ENCODE peak calls at places on chromosomes 6 and 20, in four cellular contexts. One of them, this sample, is unnamed.

GRCh38 chr6:26300359-26300758 is 64.6 kb upstream of the BTN3A2 start:
- DNase-seq in WTC11: no peak
- DNase-seq in GM12878: no peak
- DNase-seq in K562: no peak
- DNase-seq in this sample: no peak

GRCh38 chr6:81049425-81050042 is 702.9 kb downstream of the TENT5A start:
- DNase-seq in WTC11: no peak
- DNase-seq in GM12878: no peak
- DNase-seq in K562: no peak
- DNase-seq in this sample: no peak

GRCh38 chr6:42771741-42772100 is 10.1 kb upstream of the BICRAL start:
- DNase-seq in WTC11: no peak
- DNase-seq in GM12878: no peak
- DNase-seq in K562: no peak
- DNase-seq in this sample: no peak

GRCh38 chr6:99111590-99111989 is 163.8 kb upstream of the FBXL4 start:
- DNase-seq in WTC11: no peak
- DNase-seq in GM12878: no peak
- DNase-seq in K562: no peak
- DNase-seq in this sample: no peak

GRCh38 chr6:39228111-39228971 is 934 bp downstream of the KCNK5 start:
- DNase-seq in WTC11: no peak
- DNase-seq in GM12878: no peak
- DNase-seq in K562: no peak
- DNase-seq in this sample: no peak

GRCh38 chr6:18088419-18089296 is 33.8 kb downstream of the NHLRC1 start:
- DNase-seq in WTC11: no peak
- DNase-seq in GM12878: no peak
- DNase-seq in K562: no peak
- DNase-seq in this sample: no peak

GRCh38 chr20:32969356-32970114 is 34.7 kb downstream of the SUN5 start:
- DNase-seq in WTC11: no peak
- DNase-seq in GM12878: no peak
- DNase-seq in K562: no peak
- DNase-seq in this sample: no peak

GRCh38 chr20:57849868-57850215 is 140.0 kb upstream of the PMEPA1 start:
- DNase-seq in WTC11: no peak
- DNase-seq in GM12878: no peak
- DNase-seq in K562: no peak
- DNase-seq in this sample: no peak

GRCh38 chr6:35728663-35729348 is 8.0 kb upstream of the ARMC12 start:
- DNase-seq in WTC11: no peak
- DNase-seq in GM12878: no peak
- DNase-seq in K562: peak
- DNase-seq in this sample: no peak

GRCh38 chr6:2109796-2110195 is 135.6 kb downstream of the GMDS start:
- DNase-seq in WTC11: no peak
- DNase-seq in GM12878: no peak
- DNase-seq in K562: no peak
- DNase-seq in this sample: no peak

GRCh38 chr6:16857969-16858592 is 96.8 kb upstream of the ATXN1 start:
- DNase-seq in WTC11: no peak
- DNase-seq in GM12878: no peak
- DNase-seq in K562: no peak
- DNase-seq in this sample: no peak

DNA sequence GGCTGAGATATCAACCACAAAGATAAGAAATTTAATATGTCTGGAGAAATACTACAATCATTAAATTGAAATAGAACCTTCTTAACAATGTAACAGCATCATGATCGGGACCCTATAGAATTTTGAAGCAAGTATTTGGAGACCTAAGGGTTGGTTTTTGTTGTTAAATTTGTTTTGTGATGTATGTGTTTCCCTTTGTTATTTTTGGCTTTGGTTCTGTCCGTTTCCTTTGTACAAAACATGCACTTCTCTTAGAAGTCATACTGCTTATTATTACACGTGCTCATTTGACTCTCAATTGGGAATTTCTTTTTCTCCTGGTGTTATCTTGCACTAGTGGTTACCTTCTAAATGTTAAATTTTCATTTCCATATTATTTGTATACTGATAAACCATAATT is 4.0 kb upstream of the PLN start:
- DNase-seq in WTC11: no peak
- DNase-seq in GM12878: no peak
- DNase-seq in K562: no peak
- DNase-seq in this sample: no peak
- TF ChIP-seq TCF7 in WTC11: no peak
- TF ChIP-seq TCF7 in GM12878: no peak
- TF ChIP-seq TCF7 in K562: no peak
- TF ChIP-seq TCF7 in this sample: no peak

GRCh38 chr20:48142258-48142657 is 357.0 kb upstream of the SULF2 start:
- DNase-seq in WTC11: no peak
- DNase-seq in GM12878: no peak
- DNase-seq in K562: no peak
- DNase-seq in this sample: no peak
- TF ChIP-seq TCF7 in WTC11: no peak
- TF ChIP-seq TCF7 in GM12878: no peak
- TF ChIP-seq TCF7 in K562: no peak
- TF ChIP-seq TCF7 in this sample: no peak

GRCh38 chr20:41286240-41286851 is 31.2 kb downstream of the ZHX3 start:
- DNase-seq in WTC11: no peak
- DNase-seq in GM12878: no peak
- DNase-seq in K562: no peak
- DNase-seq in this sample: no peak

GRCh38 chr20:41290804-41291389 is 26.6 kb downstream of the ZHX3 start:
- DNase-seq in WTC11: no peak
- DNase-seq in GM12878: no peak
- DNase-seq in K562: no peak
- DNase-seq in this sample: no peak

DNA sequence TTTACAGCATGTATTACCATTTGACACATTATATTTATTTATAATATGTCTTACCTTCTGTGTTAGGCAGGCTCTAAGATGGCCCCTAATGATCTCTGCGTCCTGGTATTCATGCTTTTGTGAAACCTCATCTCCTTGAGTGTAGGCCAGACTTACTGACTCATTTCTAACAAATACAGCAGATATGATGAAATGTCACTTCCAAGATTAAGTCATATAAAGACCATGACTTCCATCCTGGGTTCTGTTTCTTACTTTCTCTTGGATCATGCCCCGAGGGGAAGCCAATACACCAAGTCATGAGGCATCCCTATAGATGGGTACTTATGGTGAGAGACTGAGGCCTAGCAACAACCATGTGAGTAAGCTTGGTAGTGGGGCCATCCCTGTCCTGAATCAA is 30.2 kb downstream of the ZHX3 start:
- DNase-seq in WTC11: no peak
- DNase-seq in GM12878: no peak
- DNase-seq in K562: no peak
- DNase-seq in this sample: no peak
- TF ChIP-seq TCF7 in WTC11: no peak
- TF ChIP-seq TCF7 in GM12878: no peak
- TF ChIP-seq TCF7 in K562: no peak
- TF ChIP-seq TCF7 in this sample: no peak

GRCh38 chr6:157461000-157461915 is 80.3 kb downstream of the ZDHHC14 start:
- DNase-seq in WTC11: peak
- DNase-seq in GM12878: peak
- DNase-seq in K562: peak
- DNase-seq in this sample: peak
- TF ChIP-seq TCF7 in WTC11: no peak
- TF ChIP-seq TCF7 in GM12878: peak
- TF ChIP-seq TCF7 in K562: no peak
- TF ChIP-seq TCF7 in this sample: no peak